ENCODE peak calls at places on chromosomes 4 and X, in four cellular contexts. One of them, this sample, is unnamed. For H3K4me1, the result is how much of the 10 kb centered on the place peaks cover.

GRCh38 chr4:107379054-107379869 is 340.8 kb downstream of the PAPSS1 start:
- DNase-seq in Karpas-422: no peak
- DNase-seq in CD4-positive, CD25-positive, alpha-beta regulatory T cell: no peak
- DNase-seq in psoas muscle: no peak
- DNase-seq in this sample: no peak

GRCh38 chr4:120874792-120875774 is 47.4 kb downstream of the PRDM5 start:
- DNase-seq in psoas muscle: no peak
- DNase-seq in CD4-positive, CD25-positive, alpha-beta regulatory T cell: no peak
- DNase-seq in Karpas-422: no peak
- DNase-seq in this sample: no peak

GRCh38 chrX:8913665-8914409 is 112.7 kb upstream of the FAM9A start:
- DNase-seq in Karpas-422: no peak
- DNase-seq in psoas muscle: no peak
- DNase-seq in CD4-positive, CD25-positive, alpha-beta regulatory T cell: no peak
- DNase-seq in this sample: no peak

GRCh38 chr4:141346144-141346543 is 125.4 kb downstream of the ZNF330 start:
- DNase-seq in psoas muscle: no peak
- DNase-seq in CD4-positive, CD25-positive, alpha-beta regulatory T cell: no peak
- DNase-seq in Karpas-422: peak
- DNase-seq in this sample: no peak

GRCh38 chrX:11913001-11913400 is 155.0 kb downstream of the MSL3 start:
- DNase-seq in psoas muscle: no peak
- DNase-seq in CD4-positive, CD25-positive, alpha-beta regulatory T cell: no peak
- DNase-seq in Karpas-422: no peak
- DNase-seq in this sample: no peak

GRCh38 chr4:3124070-3124767 is 49.7 kb downstream of the HTT start:
- DNase-seq in psoas muscle: no peak
- DNase-seq in Karpas-422: peak
- DNase-seq in CD4-positive, CD25-positive, alpha-beta regulatory T cell: no peak
- DNase-seq in this sample: no peak

GRCh38 chr4:38791005-38791404 is 8.2 kb upstream of the TLR10 start:
- DNase-seq in CD4-positive, CD25-positive, alpha-beta regulatory T cell: no peak
- DNase-seq in Karpas-422: no peak
- DNase-seq in psoas muscle: no peak
- DNase-seq in this sample: no peak

GRCh38 chrX:26442340-26442739 is 226.4 kb downstream of the MAGEB5 start:
- DNase-seq in psoas muscle: no peak
- DNase-seq in CD4-positive, CD25-positive, alpha-beta regulatory T cell: no peak
- DNase-seq in Karpas-422: peak
- DNase-seq in this sample: no peak

GRCh38 chrX:1327651-1328304 is 8.8 kb upstream of the IL3RA start:
- DNase-seq in Karpas-422: no peak
- DNase-seq in CD4-positive, CD25-positive, alpha-beta regulatory T cell: no peak
- DNase-seq in psoas muscle: no peak
- DNase-seq in this sample: no peak

GRCh38 chr4:174378951-174379350 is 95.2 kb downstream of the CEP44 start:
- DNase-seq in Karpas-422: no peak
- DNase-seq in CD4-positive, CD25-positive, alpha-beta regulatory T cell: no peak
- DNase-seq in psoas muscle: no peak
- DNase-seq in this sample: no peak

GRCh38 chrX:15737957-15738685 is at the start of gene CA5B:
- DNase-seq in Karpas-422: peak
- DNase-seq in CD4-positive, CD25-positive, alpha-beta regulatory T cell: peak
- DNase-seq in psoas muscle: peak
- DNase-seq in this sample: peak

GRCh38 chr4:81684357-81684756 is 212.7 kb upstream of the RASGEF1B start:
- DNase-seq in CD4-positive, CD25-positive, alpha-beta regulatory T cell: no peak
- DNase-seq in psoas muscle: no peak
- DNase-seq in Karpas-422: no peak
- DNase-seq in this sample: no peak

GRCh38 chrX:69162466-69162865 is 2.8 kb downstream of the PJA1 start:
- DNase-seq in CD4-positive, CD25-positive, alpha-beta regulatory T cell: no peak
- DNase-seq in psoas muscle: no peak
- DNase-seq in Karpas-422: no peak
- DNase-seq in this sample: peak

GRCh38 chr4:15035152-15035551 is 32.9 kb downstream of the CPEB2 start:
- DNase-seq in psoas muscle: no peak
- DNase-seq in Karpas-422: no peak
- DNase-seq in CD4-positive, CD25-positive, alpha-beta regulatory T cell: no peak
- DNase-seq in this sample: no peak

GRCh38 chr4:141636077-141636770 is at the start of gene IL15:
- DNase-seq in Karpas-422: no peak
- DNase-seq in psoas muscle: peak
- DNase-seq in CD4-positive, CD25-positive, alpha-beta regulatory T cell: peak
- DNase-seq in this sample: peak

GRCh38 chrX:118523920-118524319 is 28.3 kb downstream of the DOCK11 start:
- DNase-seq in CD4-positive, CD25-positive, alpha-beta regulatory T cell: peak
- DNase-seq in psoas muscle: no peak
- DNase-seq in Karpas-422: no peak
- DNase-seq in this sample: peak

GRCh38 chrX:48511561-48511960 is 2.8 kb downstream of the PORCN start:
- DNase-seq in CD4-positive, CD25-positive, alpha-beta regulatory T cell: no peak
- DNase-seq in Karpas-422: no peak
- DNase-seq in psoas muscle: no peak
- DNase-seq in this sample: no peak

GRCh38 chrX:34197946-34198345 is 65.8 kb upstream of the FAM47A start:
- DNase-seq in CD4-positive, CD25-positive, alpha-beta regulatory T cell: no peak
- DNase-seq in Karpas-422: no peak
- DNase-seq in psoas muscle: no peak
- DNase-seq in this sample: no peak

GRCh38 chr4:72326692-72327632 is 242.1 kb downstream of the ADAMTS3 start:
- DNase-seq in CD4-positive, CD25-positive, alpha-beta regulatory T cell: no peak
- DNase-seq in psoas muscle: no peak
- DNase-seq in Karpas-422: peak
- DNase-seq in this sample: peak

GRCh38 chrX:40543661-40544328 is 37.0 kb upstream of the ATP6AP2 start:
- DNase-seq in psoas muscle: no peak
- DNase-seq in CD4-positive, CD25-positive, alpha-beta regulatory T cell: peak
- DNase-seq in Karpas-422: peak
- DNase-seq in this sample: peak

GRCh38 chr4:78592104-78592783 is 40.7 kb downstream of the ANXA3 start:
- DNase-seq in Karpas-422: peak
- DNase-seq in CD4-positive, CD25-positive, alpha-beta regulatory T cell: no peak
- DNase-seq in psoas muscle: no peak
- DNase-seq in this sample: no peak

GRCh38 chr4:15352508-15352907 is 75.3 kb upstream of the C1QTNF7 start:
- DNase-seq in Karpas-422: no peak
- DNase-seq in CD4-positive, CD25-positive, alpha-beta regulatory T cell: no peak
- DNase-seq in psoas muscle: no peak
- DNase-seq in this sample: no peak

GRCh38 chrX:2819345-2820130 is 9.2 kb upstream of the GYG2 start:
- DNase-seq in Karpas-422: peak
- DNase-seq in CD4-positive, CD25-positive, alpha-beta regulatory T cell: no peak
- DNase-seq in psoas muscle: no peak
- DNase-seq in this sample: peak

GRCh38 chr4:3676907-3677495 is 89.2 kb upstream of the ADRA2C start:
- DNase-seq in CD4-positive, CD25-positive, alpha-beta regulatory T cell: no peak
- DNase-seq in Karpas-422: no peak
- DNase-seq in psoas muscle: no peak
- DNase-seq in this sample: no peak

GRCh38 chr4:89161841-89162240 is 50.5 kb downstream of the TIGD2 start:
- DNase-seq in Karpas-422: no peak
- DNase-seq in CD4-positive, CD25-positive, alpha-beta regulatory T cell: no peak
- DNase-seq in psoas muscle: no peak
- DNase-seq in this sample: no peak

GRCh38 chrX:150958177-150958576 is 25.0 kb upstream of the HMGB3 start:
- DNase-seq in Karpas-422: no peak
- DNase-seq in CD4-positive, CD25-positive, alpha-beta regulatory T cell: no peak
- DNase-seq in psoas muscle: no peak
- DNase-seq in this sample: no peak

DNA sequence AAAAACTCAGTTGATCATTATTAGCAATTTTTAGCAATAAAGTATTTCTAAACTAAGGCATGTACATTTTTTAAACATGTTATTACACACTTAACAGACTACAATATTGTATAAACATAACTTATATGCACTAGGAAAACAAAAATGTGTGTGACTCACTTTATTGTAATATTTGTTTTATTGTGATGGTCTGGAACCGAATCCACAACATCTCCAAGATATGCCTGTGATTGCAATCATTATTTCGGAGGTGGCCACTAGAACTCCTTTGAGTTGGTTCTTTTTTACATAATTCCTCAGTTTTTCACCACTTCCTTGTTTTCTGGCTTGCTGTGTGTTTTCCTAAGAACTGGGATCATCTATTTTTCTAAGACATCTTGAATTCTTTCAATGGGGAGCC is 53.7 kb downstream of the FBXW7 start:
- DNase-seq in Karpas-422: no peak
- DNase-seq in psoas muscle: no peak
- DNase-seq in CD4-positive, CD25-positive, alpha-beta regulatory T cell: no peak
- DNase-seq in this sample: no peak
- H3K4me1 ChIP-seq in Karpas-422: under half
- H3K4me1 ChIP-seq in psoas muscle: under half
- H3K4me1 ChIP-seq in CD4-positive, CD25-positive, alpha-beta regulatory T cell: under half
- H3K4me1 ChIP-seq in this sample: under half

DNA sequence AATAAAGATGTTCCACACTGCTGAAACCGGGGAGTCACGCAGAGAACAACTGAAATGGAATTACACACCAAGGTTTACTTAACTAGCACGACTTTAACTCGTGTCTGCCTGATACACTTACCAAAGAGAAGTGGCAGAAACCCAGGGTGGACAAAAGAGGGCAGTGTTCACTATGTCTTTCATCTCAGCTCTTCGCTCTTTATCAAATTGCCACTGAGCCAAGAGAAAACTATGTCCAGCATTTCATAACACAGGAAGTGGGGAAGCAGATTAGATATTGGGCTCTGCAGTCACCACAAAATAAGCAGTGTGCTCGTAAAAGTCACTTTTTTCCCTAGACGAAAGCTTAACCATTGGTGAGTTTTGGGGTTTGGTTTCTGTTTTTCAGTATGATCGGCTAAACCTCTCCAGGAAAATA is 155.7 kb downstream of the CHIC2 start:
- DNase-seq in psoas muscle: no peak
- DNase-seq in CD4-positive, CD25-positive, alpha-beta regulatory T cell: peak
- DNase-seq in Karpas-422: peak
- DNase-seq in this sample: peak
- H3K4me3 ChIP-seq in psoas muscle: peak
- H3K4me3 ChIP-seq in CD4-positive, CD25-positive, alpha-beta regulatory T cell: no peak
- H3K4me3 ChIP-seq in Karpas-422: peak
- H3K4me3 ChIP-seq in this sample: no peak

GRCh38 chr4:185412412-185412811 is 13.4 kb downstream of the UFSP2 start:
- DNase-seq in psoas muscle: no peak
- DNase-seq in Karpas-422: no peak
- DNase-seq in CD4-positive, CD25-positive, alpha-beta regulatory T cell: no peak
- DNase-seq in this sample: no peak

GRCh38 chr4:185405296-185405999 is 8.8 kb downstream of the ANKRD37 start:
- DNase-seq in psoas muscle: no peak
- DNase-seq in Karpas-422: no peak
- DNase-seq in CD4-positive, CD25-positive, alpha-beta regulatory T cell: no peak
- DNase-seq in this sample: no peak

GRCh38 chr4:185411833-185412232 is 13.9 kb downstream of the UFSP2 start:
- DNase-seq in Karpas-422: no peak
- DNase-seq in psoas muscle: no peak
- DNase-seq in CD4-positive, CD25-positive, alpha-beta regulatory T cell: no peak
- DNase-seq in this sample: no peak

GRCh38 chr4:185408432-185408831 is 11.8 kb downstream of the ANKRD37 start:
- DNase-seq in psoas muscle: no peak
- DNase-seq in Karpas-422: no peak
- DNase-seq in CD4-positive, CD25-positive, alpha-beta regulatory T cell: no peak
- DNase-seq in this sample: no peak
- H3K27ac ChIP-seq in psoas muscle: no peak
- H3K27ac ChIP-seq in Karpas-422: no peak
- H3K27ac ChIP-seq in CD4-positive, CD25-positive, alpha-beta regulatory T cell: no peak
- H3K27ac ChIP-seq in this sample: no peak

GRCh38 chrX:124028177-124028576 is 66.7 kb downstream of the STAG2 start:
- DNase-seq in psoas muscle: no peak
- DNase-seq in Karpas-422: no peak
- DNase-seq in CD4-positive, CD25-positive, alpha-beta regulatory T cell: no peak
- DNase-seq in this sample: no peak
- H3K4me1 ChIP-seq in psoas muscle: under half
- H3K4me1 ChIP-seq in Karpas-422: under half
- H3K4me1 ChIP-seq in CD4-positive, CD25-positive, alpha-beta regulatory T cell: under half
- H3K4me1 ChIP-seq in this sample: under half

DNA sequence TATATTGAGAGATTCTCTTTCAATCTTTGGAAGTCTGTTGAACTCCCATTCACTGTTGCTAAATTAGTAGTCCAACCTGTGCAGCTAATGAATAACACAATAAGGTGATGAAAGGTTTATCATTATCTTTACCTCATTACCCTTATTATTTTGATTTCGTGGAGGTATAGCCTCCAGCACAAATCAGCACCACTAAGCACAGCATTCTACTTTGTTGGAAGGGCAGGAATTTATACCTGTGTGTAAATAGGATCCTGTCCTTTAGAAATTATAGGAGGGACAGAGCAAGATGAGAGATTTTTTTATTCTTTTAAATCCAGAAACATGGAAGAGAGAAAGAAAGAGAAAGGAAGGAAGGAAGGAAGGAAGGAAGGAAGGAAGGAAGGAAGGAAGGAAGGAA is 454.1 kb downstream of the PDGFC start:
- DNase-seq in Karpas-422: no peak
- DNase-seq in CD4-positive, CD25-positive, alpha-beta regulatory T cell: no peak
- DNase-seq in psoas muscle: no peak
- DNase-seq in this sample: no peak
- H3K4me3 ChIP-seq in Karpas-422: no peak
- H3K4me3 ChIP-seq in CD4-positive, CD25-positive, alpha-beta regulatory T cell: no peak
- H3K4me3 ChIP-seq in psoas muscle: no peak
- H3K4me3 ChIP-seq in this sample: no peak

DNA sequence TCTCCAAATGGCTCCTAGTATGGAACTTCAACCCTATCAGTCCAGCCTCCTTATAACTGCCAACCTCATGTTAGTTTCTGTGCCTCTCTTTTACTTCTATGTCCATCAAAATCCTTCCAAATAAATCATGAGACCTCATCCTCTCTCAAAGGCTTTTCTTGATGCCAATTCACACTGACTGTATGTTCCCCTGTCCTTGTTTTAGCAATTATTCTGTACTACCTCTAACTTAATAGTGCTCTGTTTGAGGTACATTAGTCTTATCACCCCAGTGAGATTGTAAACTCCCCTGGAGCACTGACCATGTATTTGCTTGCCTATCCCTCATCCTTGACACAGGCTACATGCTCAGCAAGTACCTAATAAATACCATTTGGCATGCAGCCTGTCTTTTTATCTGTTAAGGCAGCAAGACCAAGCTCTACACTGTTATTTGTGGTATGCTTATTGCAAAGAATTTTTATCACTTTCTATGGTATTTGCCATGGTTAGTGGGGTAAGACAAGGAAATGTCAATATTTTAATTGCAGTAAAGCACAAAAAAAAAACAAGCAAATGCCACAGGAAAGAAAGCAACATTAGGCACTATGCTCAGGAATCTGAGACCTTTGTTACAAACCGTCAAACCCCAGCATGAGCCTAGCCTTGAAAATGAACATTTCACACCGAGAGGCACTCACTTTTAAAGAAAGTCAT is 119.2 kb downstream of the SMARCA1 start:
- DNase-seq in Karpas-422: no peak
- DNase-seq in CD4-positive, CD25-positive, alpha-beta regulatory T cell: no peak
- DNase-seq in psoas muscle: no peak
- DNase-seq in this sample: no peak
- H3K27ac ChIP-seq in Karpas-422: no peak
- H3K27ac ChIP-seq in CD4-positive, CD25-positive, alpha-beta regulatory T cell: no peak
- H3K27ac ChIP-seq in psoas muscle: no peak
- H3K27ac ChIP-seq in this sample: no peak

This sample was measured in CD4-positive, alpha-beta memory T cell.